ENCODE peak calls at places on chromosomes 5 and 9, in four cellular contexts. O is HepG2, V is K562, X is GM12878. J is an unnamed sample.

GRCh38 chr9:95570150-95570549 is 53.4 kb upstream of the PTCH1 start:
- DNase-seq in O (no peak), X (no peak), V (no peak), J (no peak)

GRCh38 chr5:149144637-149145036 is 3.3 kb downstream of the ABLIM3 start:
- DNase-seq in O (peak), V (no peak), X (no peak), J (no peak)

GRCh38 chr5:109644829-109645228 is 44.9 kb upstream of the MAN2A1 start:
- DNase-seq in V (no peak), X (no peak), O (no peak), J (peak)

GRCh38 chr5:130965342-130965741 is 199.7 kb downstream of the HINT1 start:
- DNase-seq in O (no peak), V (no peak), X (no peak), J (no peak)

GRCh38 chr5:168734657-168735344 is 155.6 kb upstream of the PANK3 start:
- DNase-seq in X (no peak), O (no peak), V (no peak), J (no peak)

GRCh38 chr5:96256795-96257470 is 176.1 kb downstream of the PCSK1 start:
- DNase-seq in X (no peak), V (no peak), O (no peak), J (no peak)

GRCh38 chr5:57032151-57032551 is 80.2 kb upstream of the MIER3 start:
- DNase-seq in V (no peak), O (peak), X (no peak), J (no peak)

GRCh38 chr5:135033866-135034185 is 202 bp downstream of the PITX1 start:
- DNase-seq in V (no peak), X (no peak), O (no peak), J (no peak)

GRCh38 chr5:180352116-180352975 is 790 bp downstream of the GFPT2 start:
- DNase-seq in O (no peak), X (no peak), V (no peak), J (peak)

GRCh38 chr5:109281136-109281690 is 128.6 kb downstream of the PJA2 start:
- DNase-seq in X (no peak), V (no peak), O (no peak), J (no peak)

GRCh38 chr9:99426443-99426842 is 204.4 kb downstream of the SEC61B start:
- DNase-seq in O (no peak), X (no peak), V (no peak), J (no peak)

GRCh38 chr9:99421369-99421768 is 199.3 kb downstream of the SEC61B start:
- DNase-seq in X (no peak), V (no peak), O (no peak), J (no peak)

GRCh38 chr9:99427252-99427651 is 205.2 kb downstream of the SEC61B start:
- DNase-seq in X (no peak), O (no peak), V (no peak), J (no peak)

GRCh38 chr9:99430301-99430700 is 208.2 kb downstream of the SEC61B start:
- DNase-seq in V (no peak), O (no peak), X (no peak), J (no peak)

GRCh38 chr9:99425124-99425523 is 203.0 kb downstream of the SEC61B start:
- DNase-seq in V (no peak), O (no peak), X (no peak), J (no peak)
- TF ChIP-seq USF2 in V (no peak), O (no peak), X (no peak), J (no peak)

GRCh38 chr9:121138561-121138960 is 63.1 kb downstream of the RAB14 start:
- DNase-seq in V (no peak), X (no peak), O (no peak), J (no peak)

GRCh38 chr9:121138973-121139372 is 62.7 kb downstream of the RAB14 start:
- DNase-seq in X (no peak), O (no peak), V (no peak), J (no peak)

GRCh38 chr9:121135642-121136041 is 60.9 kb downstream of the CNTRL start:
- DNase-seq in O (no peak), V (no peak), X (no peak), J (no peak)

GRCh38 chr9:121133104-121133816 is 58.5 kb downstream of the CNTRL start:
- DNase-seq in V (peak), X (no peak), O (peak), J (peak)
- TF ChIP-seq HDAC6 in V (no peak), X (no peak), O (no peak), J (no peak)

GRCh38 chr9:13705913-13706312 is 426.4 kb upstream of the MPDZ start:
- DNase-seq in X (no peak), O (no peak), V (no peak), J (no peak)

GRCh38 chr9:13705356-13705755 is 425.9 kb upstream of the MPDZ start:
- DNase-seq in O (no peak), X (no peak), V (no peak), J (no peak)

DNA sequence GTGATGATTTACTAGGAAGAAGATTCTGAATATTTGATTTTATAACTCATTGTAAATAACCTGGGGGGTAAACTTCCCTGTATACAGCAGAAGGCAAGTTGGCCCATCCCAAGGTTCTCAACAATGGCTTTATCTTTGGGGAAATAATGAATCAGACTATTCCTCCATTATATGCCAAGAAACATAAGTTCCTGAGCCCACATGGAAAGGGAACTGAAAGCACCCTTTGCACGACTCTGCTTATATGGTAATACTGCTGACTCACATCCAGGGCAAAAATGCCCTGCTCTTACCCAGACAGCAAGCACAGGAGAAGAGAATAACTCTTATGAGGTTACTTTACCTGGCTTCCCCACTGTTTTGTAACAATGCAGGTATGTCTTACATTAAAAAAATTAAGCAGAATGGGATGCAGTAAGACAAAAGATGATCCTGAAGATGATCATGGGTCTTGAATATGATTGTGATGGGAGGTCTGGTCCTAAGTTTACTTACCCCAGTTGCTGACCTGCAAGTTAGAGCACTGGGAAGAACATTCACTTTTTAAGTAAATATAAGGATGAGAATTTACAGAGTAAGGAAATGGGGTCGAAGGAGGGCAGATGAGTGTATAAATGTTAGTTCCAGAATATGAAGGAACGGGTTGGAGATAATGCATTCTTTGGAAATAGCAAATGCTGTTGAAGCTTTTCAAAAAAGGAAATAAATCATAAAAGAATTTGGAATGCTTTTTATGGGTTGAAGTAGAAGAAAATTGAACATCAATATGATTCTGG is 428.3 kb upstream of the MPDZ start:
- DNase-seq in X (no peak), V (no peak), O (no peak), J (no peak)
- TF ChIP-seq USF2 in X (no peak), V (no peak), O (no peak), J (no peak)

GRCh38 chr9:128099932-128100491 is 27.5 kb downstream of the PTGES2 start:
- DNase-seq in O (no peak), X (no peak), V (peak), J (no peak)

GRCh38 chr9:128100581-128100980 is 26.9 kb downstream of the PTGES2 start:
- DNase-seq in V (no peak), X (no peak), O (no peak), J (no peak)

GRCh38 chr9:128102196-128102595 is 25.3 kb downstream of the PTGES2 start:
- DNase-seq in X (no peak), O (no peak), V (no peak), J (no peak)

GRCh38 chr9:128101690-128102089 is 25.8 kb downstream of the PTGES2 start:
- DNase-seq in X (no peak), O (no peak), V (no peak), J (no peak)

GRCh38 chr9:128101231-128101641 is 26.3 kb downstream of the PTGES2 start:
- DNase-seq in V (no peak), O (peak), X (no peak), J (no peak)
- TF ChIP-seq HDAC6 in V (no peak), O (no peak), X (no peak), J (no peak)

DNA sequence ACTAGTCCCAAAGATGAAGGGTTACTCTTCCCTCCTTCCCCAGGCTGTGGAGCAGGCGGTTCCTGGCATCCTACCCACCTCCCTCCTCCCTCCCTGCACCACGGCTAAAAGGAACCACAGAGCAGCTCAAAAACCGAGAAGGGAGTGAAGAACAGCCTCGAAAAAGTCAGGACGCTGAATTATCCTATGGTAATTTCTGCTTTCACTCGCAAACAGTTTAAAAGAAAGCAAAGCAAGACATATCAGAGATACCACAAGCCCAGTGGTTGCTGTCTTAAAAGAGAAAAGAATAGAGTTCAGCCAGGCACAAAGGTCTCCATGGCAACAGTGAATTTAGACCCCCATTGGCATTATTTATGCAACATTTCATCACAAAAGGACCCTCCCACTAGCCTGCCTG is 315.4 kb downstream of the CTNND2 start:
- DNase-seq in V (no peak), X (no peak), O (no peak), J (peak)
- TF ChIP-seq USF2 in V (no peak), X (no peak), O (no peak), J (no peak)

GRCh38 chr9:85212209-85212608 is 529.5 kb downstream of the AGTPBP1 start:
- DNase-seq in X (no peak), O (no peak), V (no peak), J (no peak)
- TF ChIP-seq HDAC6 in X (no peak), O (no peak), V (no peak), J (no peak)

GRCh38 chr5:11719888-11720481 is 184.3 kb downstream of the CTNND2 start:
- DNase-seq in V (no peak), O (peak), X (no peak), J (peak)
- TF ChIP-seq USF2 in V (no peak), O (no peak), X (no peak), J (no peak)

GRCh38 chr9:22170162-22170932 is 161.2 kb upstream of the CDKN2B start:
- DNase-seq in X (no peak), O (peak), V (no peak), J (no peak)

GRCh38 chr9:22170990-22171663 is 162.0 kb upstream of the CDKN2B start:
- DNase-seq in X (peak), O (no peak), V (no peak), J (no peak)

GRCh38 chr9:22173959-22174358 is 164.9 kb upstream of the CDKN2B start:
- DNase-seq in O (no peak), V (no peak), X (no peak), J (no peak)

GRCh38 chr9:22171691-22172090 is 162.6 kb upstream of the CDKN2B start:
- DNase-seq in V (no peak), O (no peak), X (no peak), J (no peak)

GRCh38 chr9:22175972-22176545 is 167.0 kb upstream of the CDKN2B start:
- DNase-seq in O (no peak), V (no peak), X (no peak), J (no peak)
- TF ChIP-seq HDAC6 in O (no peak), V (no peak), X (no peak), J (no peak)

DNA sequence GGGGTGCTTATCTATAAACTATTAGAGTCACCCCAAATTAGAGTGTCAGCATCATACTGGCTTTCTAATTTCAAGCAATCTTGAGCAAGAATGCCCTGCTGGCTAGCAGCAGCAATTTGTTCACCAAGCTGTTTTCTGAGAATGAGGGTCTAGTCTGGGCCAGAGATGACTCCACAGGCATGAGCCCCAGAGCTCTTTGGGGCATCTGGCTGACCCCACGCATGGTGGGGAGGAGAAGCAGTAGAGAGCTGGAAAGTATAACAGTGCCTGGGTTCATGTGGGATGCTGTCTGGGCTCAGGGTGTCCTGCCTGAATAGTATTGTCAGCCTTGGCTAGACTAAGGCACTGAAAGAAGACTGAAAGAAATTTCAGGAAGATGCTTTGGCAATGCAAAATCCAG is 64.9 kb downstream of the C6 start:
- DNase-seq in O (no peak), X (no peak), V (no peak), J (no peak)
- TF ChIP-seq USF2 in O (no peak), X (no peak), V (no peak), J (no peak)

GRCh38 chr5:69265931-69266330 is 31.2 kb downstream of the CDK7 start:
- DNase-seq in X (no peak), O (peak), V (no peak), J (peak)
- TF ChIP-seq HDAC6 in X (no peak), O (no peak), V (no peak), J (no peak)